ENCODE peak calls at places on chromosomes 4 and X, in ten cellular contexts. C is astrocyte, U is AG04450, I is stomach, F is psoas muscle, G is lung, P is RWPE1, W is left lung, Z is thyroid gland, J is Panc1. T is an unnamed sample.

GRCh38 chr4:8319731-8320385 is 50.3 kb downstream of the HTRA3 start:
- DNase-seq in I (peak), Z (no peak), G (no peak), P (no peak), F (peak), U (no peak), J (no peak), C (peak), W (peak), T (no peak)

GRCh38 chrX:107135076-107135964 is 16.7 kb upstream of the RBM41 start:
- DNase-seq in J (peak), U (peak), W (no peak), F (no peak), G (no peak), Z (no peak), I (no peak), C (peak), P (peak), T (peak)

GRCh38 chr4:10094841-10095240 is 21.8 kb downstream of the WDR1 start:
- DNase-seq in W (peak), G (no peak), P (no peak), C (no peak), U (no peak), F (peak), J (no peak), Z (no peak), I (no peak), T (no peak)

GRCh38 chrX:24643116-24643515 is 4.0 kb downstream of the PCYT1B start:
- DNase-seq in G (no peak), U (no peak), P (peak), J (no peak), W (no peak), Z (no peak), F (no peak), I (no peak), C (no peak), T (no peak)

GRCh38 chr4:7167706-7168105 is 24.6 kb upstream of the SORCS2 start:
- DNase-seq in U (no peak), J (no peak), W (no peak), F (peak), G (no peak), C (no peak), P (no peak), Z (no peak), I (no peak), T (no peak)

GRCh38 chr4:152398060-152398459 is 137.8 kb downstream of the FBXW7 start:
- DNase-seq in J (no peak), C (no peak), W (no peak), P (peak), Z (no peak), I (no peak), F (no peak), G (no peak), U (no peak), T (peak)

GRCh38 chr4:88623097-88623496 is 30.8 kb downstream of the HERC3 start:
- DNase-seq in C (peak), Z (no peak), J (no peak), F (no peak), U (no peak), G (no peak), P (peak), I (no peak), W (no peak), T (no peak)

GRCh38 chr4:38069271-38069760 is 109.1 kb downstream of the PTTG2 start:
- DNase-seq in P (peak), W (no peak), Z (no peak), F (no peak), I (peak), U (peak), G (peak), J (no peak), C (peak), T (peak)

GRCh38 chrX:4878642-4879041 is 1165.2 kb upstream of the PRKX start:
- DNase-seq in Z (no peak), J (no peak), G (no peak), F (no peak), W (no peak), U (no peak), P (no peak), I (no peak), C (no peak), T (no peak)

GRCh38 chrX:10071451-10072163 is 85.2 kb upstream of the CLCN4 start:
- DNase-seq in W (no peak), U (no peak), F (no peak), Z (no peak), J (no peak), I (no peak), G (no peak), C (no peak), P (no peak), T (no peak)

GRCh38 chr4:82515705-82516104 is 46.1 kb downstream of the TMEM150C start:
- DNase-seq in G (no peak), U (no peak), W (no peak), F (no peak), C (peak), Z (peak), I (peak), J (no peak), P (no peak), T (peak)

GRCh38 chrX:125384843-125385242 is 65.2 kb downstream of the TEX13C start:
- DNase-seq in W (no peak), I (no peak), Z (no peak), J (no peak), C (no peak), U (no peak), F (no peak), G (no peak), P (no peak), T (no peak)

GRCh38 chr4:89438102-89438831 is 130.7 kb upstream of the GPRIN3 start:
- DNase-seq in U (no peak), F (no peak), J (no peak), G (peak), Z (peak), I (peak), P (peak), C (no peak), W (no peak), T (peak)

GRCh38 chrX:119638725-119639471 is 32.7 kb upstream of the NKRF start:
- DNase-seq in C (no peak), J (no peak), Z (no peak), G (no peak), I (no peak), P (no peak), U (no peak), F (no peak), W (no peak), T (no peak)
- H3K27ac ChIP-seq in C (no peak), J (no peak), Z (no peak), G (no peak), I (no peak), P (no peak), U (no peak), F (no peak), W (no peak), T (no peak)

GRCh38 chr4:39435875-39436563 is 22.7 kb downstream of the RPL9 start:
- DNase-seq in W (no peak), Z (no peak), P (no peak), U (no peak), I (no peak), C (no peak), F (no peak), G (no peak), J (no peak), T (no peak)
- TF ChIP-seq CTCF in W (no peak), Z (no peak), P (no peak), U (peak), I (no peak), C (no peak), F (no peak), G (no peak), J (peak), T (no peak)

GRCh38 chrX:15493118-15494082 is at the start of gene PIR:
- DNase-seq in F (peak), Z (peak), G (peak), J (peak), U (peak), C (peak), I (peak), W (peak), P (peak), T (peak)
- H3K27ac ChIP-seq in F (peak), Z (peak), G (peak), J (peak), U (peak), C (no peak), I (peak), W (peak), P (peak), T (peak)

GRCh38 chr4:167290684-167291083 is 56.4 kb upstream of the SPOCK3 start:
- DNase-seq in G (no peak), C (peak), P (peak), F (no peak), I (no peak), J (no peak), Z (no peak), U (no peak), W (no peak), T (peak)
- TF ChIP-seq CTCF in G (peak), C (peak), P (peak), F (peak), I (no peak), J (peak), Z (no peak), U (no peak), W (no peak), T (no peak)

GRCh38 chrX:26562156-26562555 is 346.2 kb downstream of the MAGEB5 start:
- DNase-seq in P (no peak), C (no peak), I (no peak), U (no peak), J (no peak), G (no peak), W (no peak), Z (no peak), F (no peak), T (no peak)

GRCh38 chrX:26557691-26558321 is 341.8 kb downstream of the MAGEB5 start:
- DNase-seq in J (no peak), G (no peak), U (no peak), W (peak), P (no peak), I (no peak), F (peak), Z (no peak), C (no peak), T (no peak)

DNA sequence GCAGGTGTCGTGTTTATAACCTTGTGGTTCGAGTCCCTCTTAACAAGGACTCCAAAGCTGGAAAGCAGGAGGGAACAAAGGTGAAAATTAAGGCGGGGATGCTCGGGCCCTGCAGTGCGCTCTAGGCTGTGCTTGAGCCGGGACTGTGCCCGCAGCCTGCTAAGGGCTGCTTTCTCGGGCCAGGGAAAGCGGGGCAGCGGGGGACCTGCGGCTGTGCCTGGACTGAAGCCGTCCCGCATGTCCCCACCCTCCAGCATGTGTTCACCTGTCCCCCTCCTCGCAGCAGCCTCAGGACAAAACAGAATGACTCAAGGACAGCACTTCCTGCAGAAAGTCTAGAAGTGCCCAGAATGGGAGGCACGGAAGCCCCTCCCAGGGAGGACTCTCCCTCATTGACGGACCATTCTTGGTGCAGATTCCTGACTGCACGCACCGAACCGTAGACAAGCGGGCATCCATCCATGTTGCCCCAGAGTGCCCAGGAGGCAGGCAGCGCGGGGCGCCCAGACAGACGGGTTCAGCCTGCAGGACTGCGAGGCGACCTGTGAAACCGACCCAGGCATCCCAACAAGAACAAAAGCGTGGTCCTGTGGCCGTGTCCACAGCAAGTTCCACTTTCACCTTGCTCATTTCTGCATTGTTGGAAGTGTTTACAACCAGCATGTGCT is 342.9 kb downstream of the MAGEB5 start:
- DNase-seq in W (peak), G (no peak), I (no peak), U (no peak), F (peak), P (no peak), C (no peak), J (no peak), Z (no peak), T (no peak)
- H3K27ac ChIP-seq in W (no peak), G (no peak), I (no peak), U (no peak), F (no peak), P (no peak), C (no peak), J (no peak), Z (no peak), T (no peak)